ENCODE peak calls at places on chromosomes 13 and 19, in six cellular contexts. One of them, this sample, is unnamed.

GRCh38 chr19:8371011-8371804 is 7.3 kb downstream of the ANGPTL4 start:
- DNase-seq in fibroblast of pulmonary artery: no peak
- DNase-seq in stimulated activated CD4-positive, alpha-beta T cell treated with anti-CD3 and anti-CD28 coated beads, Interleukin-2, amount 100 ng/mL, for 24 hours: no peak
- DNase-seq in kidney glomerular epithelial cell: no peak
- DNase-seq in right cardiac atrium: no peak
- DNase-seq in lung: no peak
- DNase-seq in this sample: no peak

GRCh38 chr13:25727776-25728175 is 324.0 kb downstream of the SHISA2 start:
- DNase-seq in fibroblast of pulmonary artery: no peak
- DNase-seq in stimulated activated CD4-positive, alpha-beta T cell treated with anti-CD3 and anti-CD28 coated beads, Interleukin-2, amount 100 ng/mL, for 24 hours: no peak
- DNase-seq in kidney glomerular epithelial cell: no peak
- DNase-seq in right cardiac atrium: no peak
- DNase-seq in lung: no peak
- DNase-seq in this sample: no peak

GRCh38 chr13:101875091-101875490 is 422.6 kb downstream of the ITGBL1 start:
- DNase-seq in fibroblast of pulmonary artery: no peak
- DNase-seq in stimulated activated CD4-positive, alpha-beta T cell treated with anti-CD3 and anti-CD28 coated beads, Interleukin-2, amount 100 ng/mL, for 24 hours: no peak
- DNase-seq in kidney glomerular epithelial cell: no peak
- DNase-seq in right cardiac atrium: no peak
- DNase-seq in lung: no peak
- DNase-seq in this sample: no peak

GRCh38 chr13:111940892-111941291 is 126.1 kb upstream of the SOX1 start:
- DNase-seq in fibroblast of pulmonary artery: no peak
- DNase-seq in stimulated activated CD4-positive, alpha-beta T cell treated with anti-CD3 and anti-CD28 coated beads, Interleukin-2, amount 100 ng/mL, for 24 hours: no peak
- DNase-seq in kidney glomerular epithelial cell: no peak
- DNase-seq in right cardiac atrium: no peak
- DNase-seq in lung: no peak
- DNase-seq in this sample: no peak

GRCh38 chr19:34497112-34497805 is 15.7 kb downstream of the WTIP start:
- DNase-seq in fibroblast of pulmonary artery: no peak
- DNase-seq in stimulated activated CD4-positive, alpha-beta T cell treated with anti-CD3 and anti-CD28 coated beads, Interleukin-2, amount 100 ng/mL, for 24 hours: no peak
- DNase-seq in kidney glomerular epithelial cell: no peak
- DNase-seq in right cardiac atrium: no peak
- DNase-seq in lung: no peak
- DNase-seq in this sample: no peak

GRCh38 chr19:17671906-17672305 is 16.2 kb downstream of the UNC13A start:
- DNase-seq in fibroblast of pulmonary artery: peak
- DNase-seq in stimulated activated CD4-positive, alpha-beta T cell treated with anti-CD3 and anti-CD28 coated beads, Interleukin-2, amount 100 ng/mL, for 24 hours: peak
- DNase-seq in kidney glomerular epithelial cell: no peak
- DNase-seq in right cardiac atrium: no peak
- DNase-seq in lung: no peak
- DNase-seq in this sample: peak

GRCh38 chr19:30338878-30339623 is 33.1 kb upstream of the ZNF536 start:
- DNase-seq in fibroblast of pulmonary artery: no peak
- DNase-seq in stimulated activated CD4-positive, alpha-beta T cell treated with anti-CD3 and anti-CD28 coated beads, Interleukin-2, amount 100 ng/mL, for 24 hours: no peak
- DNase-seq in kidney glomerular epithelial cell: no peak
- DNase-seq in right cardiac atrium: no peak
- DNase-seq in lung: no peak
- DNase-seq in this sample: no peak

GRCh38 chr13:110886475-110887241 is 28.2 kb downstream of the ANKRD10 start:
- DNase-seq in fibroblast of pulmonary artery: no peak
- DNase-seq in stimulated activated CD4-positive, alpha-beta T cell treated with anti-CD3 and anti-CD28 coated beads, Interleukin-2, amount 100 ng/mL, for 24 hours: no peak
- DNase-seq in kidney glomerular epithelial cell: no peak
- DNase-seq in right cardiac atrium: no peak
- DNase-seq in lung: no peak
- DNase-seq in this sample: no peak

GRCh38 chr19:3183721-3184641 is 1.7 kb upstream of the NCLN start:
- DNase-seq in fibroblast of pulmonary artery: no peak
- DNase-seq in stimulated activated CD4-positive, alpha-beta T cell treated with anti-CD3 and anti-CD28 coated beads, Interleukin-2, amount 100 ng/mL, for 24 hours: no peak
- DNase-seq in kidney glomerular epithelial cell: no peak
- DNase-seq in right cardiac atrium: peak
- DNase-seq in lung: no peak
- DNase-seq in this sample: no peak

GRCh38 chr19:21202865-21203494 is 61.1 kb downstream of the ZNF431 start:
- DNase-seq in fibroblast of pulmonary artery: peak
- DNase-seq in stimulated activated CD4-positive, alpha-beta T cell treated with anti-CD3 and anti-CD28 coated beads, Interleukin-2, amount 100 ng/mL, for 24 hours: peak
- DNase-seq in kidney glomerular epithelial cell: peak
- DNase-seq in right cardiac atrium: no peak
- DNase-seq in lung: no peak
- DNase-seq in this sample: peak

GRCh38 chr19:49643466-49643865 is 1.5 kb downstream of the SCAF1 start:
- DNase-seq in fibroblast of pulmonary artery: no peak
- DNase-seq in stimulated activated CD4-positive, alpha-beta T cell treated with anti-CD3 and anti-CD28 coated beads, Interleukin-2, amount 100 ng/mL, for 24 hours: no peak
- DNase-seq in kidney glomerular epithelial cell: no peak
- DNase-seq in right cardiac atrium: no peak
- DNase-seq in lung: no peak
- DNase-seq in this sample: no peak

GRCh38 chr19:45643024-45643926 is 4.1 kb upstream of the EML2 start:
- DNase-seq in fibroblast of pulmonary artery: peak
- DNase-seq in stimulated activated CD4-positive, alpha-beta T cell treated with anti-CD3 and anti-CD28 coated beads, Interleukin-2, amount 100 ng/mL, for 24 hours: peak
- DNase-seq in kidney glomerular epithelial cell: peak
- DNase-seq in right cardiac atrium: peak
- DNase-seq in lung: peak
- DNase-seq in this sample: peak

GRCh38 chr13:92821324-92821723 is 405.3 kb upstream of the GPC6 start:
- DNase-seq in fibroblast of pulmonary artery: no peak
- DNase-seq in stimulated activated CD4-positive, alpha-beta T cell treated with anti-CD3 and anti-CD28 coated beads, Interleukin-2, amount 100 ng/mL, for 24 hours: no peak
- DNase-seq in kidney glomerular epithelial cell: no peak
- DNase-seq in right cardiac atrium: no peak
- DNase-seq in lung: no peak
- DNase-seq in this sample: no peak

GRCh38 chr13:50228527-50228926 is 213.3 kb downstream of the KCNRG start:
- DNase-seq in fibroblast of pulmonary artery: no peak
- DNase-seq in stimulated activated CD4-positive, alpha-beta T cell treated with anti-CD3 and anti-CD28 coated beads, Interleukin-2, amount 100 ng/mL, for 24 hours: no peak
- DNase-seq in kidney glomerular epithelial cell: no peak
- DNase-seq in right cardiac atrium: no peak
- DNase-seq in lung: no peak
- DNase-seq in this sample: no peak

GRCh38 chr19:47512183-47512947 is 2.5 kb downstream of the NAPA start:
- DNase-seq in fibroblast of pulmonary artery: peak
- DNase-seq in stimulated activated CD4-positive, alpha-beta T cell treated with anti-CD3 and anti-CD28 coated beads, Interleukin-2, amount 100 ng/mL, for 24 hours: no peak
- DNase-seq in kidney glomerular epithelial cell: peak
- DNase-seq in right cardiac atrium: no peak
- DNase-seq in lung: peak
- DNase-seq in this sample: peak

GRCh38 chr19:34364830-34365462 is at the start of gene GPI:
- DNase-seq in fibroblast of pulmonary artery: peak
- DNase-seq in stimulated activated CD4-positive, alpha-beta T cell treated with anti-CD3 and anti-CD28 coated beads, Interleukin-2, amount 100 ng/mL, for 24 hours: peak
- DNase-seq in kidney glomerular epithelial cell: peak
- DNase-seq in right cardiac atrium: peak
- DNase-seq in lung: peak
- DNase-seq in this sample: peak

This sample was measured in fibroblast of villous mesenchyme.